ENCODE peak calls at places on chromosomes 11 and 22, in four cellular contexts. H, K, L and C are unnamed samples. For H3K9me3, the result is how much of the 10 kb centered on the place peaks cover.

GRCh38 chr11:102599642-102600261 is 25.4 kb downstream of the MMP20 start:
- DNase-seq in H (no peak), K (no peak), L (no peak), C (no peak)

GRCh38 chr11:65981101-65981740 is 19.7 kb downstream of the SART1 start:
- DNase-seq in H (no peak), K (no peak), L (no peak), C (no peak)

GRCh38 chr22:38843201-38843715 is 570 bp downstream of the NPTXR start:
- DNase-seq in H (peak), K (no peak), L (peak), C (peak)

GRCh38 chr11:2944953-2945756 is 15.9 kb upstream of the PHLDA2 start:
- DNase-seq in H (peak), K (peak), L (peak), C (no peak)

GRCh38 chr11:3109921-3110706 is 52.9 kb upstream of the CARS1 start:
- DNase-seq in H (peak), K (peak), L (peak), C (peak)

GRCh38 chr22:37498289-37498909 is 12.2 kb upstream of the MFNG start:
- DNase-seq in H (peak), K (no peak), L (peak), C (peak)

GRCh38 chr11:12505183-12505582 is 127.8 kb downstream of the PARVA start:
- DNase-seq in H (no peak), K (no peak), L (no peak), C (no peak)

GRCh38 chr22:27391092-27391770 is 410.3 kb downstream of the MN1 start:
- DNase-seq in H (no peak), K (peak), L (no peak), C (no peak)

GRCh38 chr11:119419834-119420492 is 3.0 kb downstream of the THY1 start:
- DNase-seq in H (no peak), K (no peak), L (no peak), C (no peak)

DNA sequence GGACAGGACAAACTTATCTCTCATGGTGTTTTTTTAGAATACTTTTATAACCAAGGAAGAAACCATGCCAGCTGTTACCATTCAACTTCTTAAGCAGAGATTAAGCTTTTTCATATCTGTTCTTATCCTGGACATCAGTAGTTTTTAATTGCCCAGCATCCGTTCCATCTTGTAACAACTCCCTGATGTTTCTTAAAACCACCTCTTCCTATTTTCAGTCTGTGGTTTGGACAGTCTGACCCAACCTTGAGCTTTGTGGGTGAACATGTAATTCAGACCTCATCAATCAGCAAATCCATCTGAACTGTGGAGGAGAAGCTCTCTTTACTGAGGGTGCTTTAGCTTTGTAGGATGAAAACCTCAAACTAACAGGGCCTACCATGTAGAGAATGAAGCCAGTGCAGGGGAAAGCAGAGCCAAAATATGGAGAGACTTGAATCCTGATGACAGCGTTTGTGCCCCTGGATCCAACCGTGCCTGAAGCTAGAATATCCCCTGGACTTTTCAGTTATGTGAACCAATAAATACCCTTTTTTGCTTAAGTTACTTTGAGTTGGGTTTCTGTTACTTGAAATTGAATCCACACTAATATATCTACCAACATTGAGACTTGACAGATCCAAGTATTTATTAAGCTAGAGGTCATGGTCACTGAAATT is 9.4 kb downstream of the TUG1 start:
- DNase-seq in H (no peak), K (no peak), L (no peak), C (no peak)
- H3K9me3 ChIP-seq in H (half or more), K (half or more), L (half or more), C (under half)

GRCh38 chr11:28139848-28140415 is 31.7 kb downstream of the METTL15 start:
- DNase-seq in H (no peak), K (no peak), L (no peak), C (no peak)
- H3K9me3 ChIP-seq in H (under half), K (under half), L (under half), C (under half)

GRCh38 chr11:110531056-110531756 is 101.5 kb downstream of the FDX1 start:
- DNase-seq in H (no peak), K (no peak), L (no peak), C (no peak)
- H3K9me3 ChIP-seq in H (under half), K (under half), L (under half), C (under half)

GRCh38 chr11:70806461-70807194 is 408.3 kb downstream of the CTTN start:
- DNase-seq in H (no peak), K (no peak), L (no peak), C (no peak)

GRCh38 chr11:70805243-70805642 is 406.9 kb downstream of the CTTN start:
- DNase-seq in H (no peak), K (no peak), L (no peak), C (no peak)

GRCh38 chr11:70808686-70809375 is 410.5 kb downstream of the CTTN start:
- DNase-seq in H (no peak), K (no peak), L (no peak), C (no peak)

GRCh38 chr11:70805971-70806370 is 407.6 kb downstream of the CTTN start:
- DNase-seq in H (no peak), K (no peak), L (no peak), C (no peak)

DNA sequence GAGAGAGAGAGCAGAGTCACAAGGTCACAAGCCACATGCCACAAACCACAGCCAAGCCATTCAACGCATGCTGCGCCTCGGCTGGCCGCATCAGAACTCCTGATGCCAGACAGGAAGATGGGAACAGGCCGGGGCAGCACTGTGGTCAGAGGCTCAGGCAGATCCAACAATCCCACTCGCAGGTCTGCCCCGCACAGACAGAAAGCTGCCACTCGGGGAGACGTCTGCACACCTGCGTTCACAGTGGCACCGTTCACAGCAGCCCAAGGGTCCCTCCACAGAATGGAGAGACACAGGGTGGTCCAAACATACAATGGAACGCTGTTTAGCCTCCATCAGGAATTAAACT is 408.8 kb downstream of the CTTN start:
- DNase-seq in H (no peak), K (no peak), L (no peak), C (no peak)
- H3K9me3 ChIP-seq in H (under half), K (under half), L (under half), C (under half)

DNA sequence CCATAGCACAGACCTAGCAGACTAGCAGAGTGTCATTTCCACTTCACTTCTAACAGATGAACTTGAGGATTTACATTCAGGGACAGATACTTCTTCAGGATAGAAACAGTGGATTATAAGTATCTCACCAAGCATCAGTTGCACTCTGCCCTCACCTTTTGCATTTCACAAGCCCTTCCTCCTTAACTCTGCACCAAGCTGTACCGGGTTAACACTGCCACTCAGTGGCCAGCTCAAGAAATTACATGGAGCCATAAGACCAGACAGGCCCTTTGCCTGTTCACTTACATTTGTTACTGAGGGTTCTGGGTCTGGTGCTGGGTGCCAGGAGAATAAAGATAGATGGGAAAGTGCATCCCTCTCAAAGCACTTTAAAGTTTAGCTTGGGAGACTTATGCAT is 309.8 kb downstream of the SHANK2 start:
- DNase-seq in H (no peak), K (no peak), L (no peak), C (no peak)
- H3K9me3 ChIP-seq in H (under half), K (under half), L (under half), C (under half)

GRCh38 chr22:47621253-47621652 is 858.8 kb downstream of the TBC1D22A start:
- DNase-seq in H (no peak), K (no peak), L (no peak), C (no peak)
- H3K9me3 ChIP-seq in H (under half), K (under half), L (under half), C (under half)